ENCODE peak calls at places on chromosomes 1 and 21, in seven cellular contexts. D is AG04449; R is stimulated activated CD8-positive, alpha-beta memory T cell treated with anti-CD3 and anti-CD28 coated beads, Interleukin-7, amount 100 ng/mL, for 1 hour; M is AG04450; Y is body of pancreas; S is T-helper 17 cell; F is MM.1S. A is an unnamed sample.

GRCh38 chr1:205676597-205676996 is 3.7 kb downstream of the SLC45A3 start:
- DNase-seq in M (no peak), Y (no peak), R (no peak), S (no peak), F (no peak), D (no peak), A (no peak)

GRCh38 chr21:44898011-44898493 is 22.6 kb downstream of the ITGB2 start:
- DNase-seq in R (no peak), M (no peak), S (no peak), Y (no peak), F (no peak), D (no peak), A (no peak)

GRCh38 chr1:163085041-163085903 is 16.1 kb downstream of the RGS4 start:
- DNase-seq in Y (no peak), R (no peak), F (no peak), D (no peak), S (no peak), M (no peak), A (peak)

GRCh38 chr1:44884746-44885145 is 41.7 kb upstream of the PTCH2 start:
- DNase-seq in Y (peak), D (no peak), R (no peak), F (no peak), M (no peak), S (no peak), A (no peak)

GRCh38 chr1:25651824-25652741 is 35.5 kb downstream of the MAN1C1 start:
- DNase-seq in S (no peak), F (no peak), Y (no peak), M (no peak), R (no peak), D (no peak), A (no peak)

GRCh38 chr1:95005584-95005983 is 67.2 kb downstream of the ALG14 start:
- DNase-seq in M (no peak), F (no peak), Y (no peak), R (no peak), S (no peak), D (no peak), A (no peak)

GRCh38 chr1:232017057-232017456 is 390.5 kb downstream of the DISC1 start:
- DNase-seq in D (peak), S (no peak), M (peak), R (no peak), Y (no peak), F (no peak), A (peak)

GRCh38 chr1:230309646-230310177 is 116.4 kb downstream of the PGBD5 start:
- DNase-seq in M (no peak), R (no peak), F (no peak), D (no peak), Y (no peak), S (no peak), A (no peak)

GRCh38 chr1:84972377-84972987 is 24.4 kb downstream of the MCOLN2 start:
- DNase-seq in Y (no peak), M (no peak), R (no peak), F (peak), D (no peak), S (no peak), A (no peak)

GRCh38 chr21:33775100-33775828 is 133.0 kb downstream of the ITSN1 start:
- DNase-seq in R (no peak), F (no peak), M (no peak), Y (no peak), D (no peak), S (no peak), A (no peak)

GRCh38 chr1:98053471-98054366 is 132.9 kb upstream of the DPYD start:
- DNase-seq in M (no peak), R (peak), Y (peak), F (peak), S (peak), D (no peak), A (peak)

GRCh38 chr1:109790735-109791494 is 27.2 kb upstream of the EPS8L3 start:
- DNase-seq in M (no peak), D (no peak), S (peak), F (no peak), Y (peak), R (peak), A (peak)

GRCh38 chr1:150479927-150480352 is 7.3 kb upstream of the TARS2 start:
- DNase-seq in D (no peak), F (no peak), S (no peak), R (no peak), M (no peak), Y (no peak), A (no peak)

GRCh38 chr1:21066365-21067012 is 110.2 kb downstream of the EIF4G3 start:
- DNase-seq in Y (no peak), S (no peak), R (no peak), F (no peak), D (no peak), M (no peak), A (no peak)

GRCh38 chr1:53636621-53637171 is 102.3 kb downstream of the GLIS1 start:
- DNase-seq in F (no peak), Y (no peak), D (no peak), R (no peak), M (no peak), S (no peak), A (no peak)

GRCh38 chr1:223531742-223532341 is 133.7 kb downstream of the CAPN8 start:
- DNase-seq in F (peak), M (peak), S (no peak), Y (peak), R (no peak), D (no peak), A (peak)

GRCh38 chr1:37739222-37739621 is 25.7 kb downstream of the EPHA10 start:
- DNase-seq in R (no peak), Y (peak), D (no peak), S (no peak), F (peak), M (no peak), A (no peak)

GRCh38 chr1:9700340-9700739 is 48.8 kb downstream of the PIK3CD start:
- DNase-seq in Y (no peak), D (no peak), M (no peak), S (no peak), R (no peak), F (no peak), A (peak)

GRCh38 chr1:17439250-17440073 is at the start of gene RCC2:
- DNase-seq in D (no peak), R (peak), F (peak), Y (peak), S (peak), M (peak), A (peak)

GRCh38 chr21:45768741-45769049 is 125.2 kb downstream of the PCBP3 start:
- DNase-seq in S (no peak), D (no peak), R (no peak), Y (no peak), M (no peak), F (no peak), A (no peak)

GRCh38 chr1:243316366-243316989 is 60.6 kb downstream of the SDCCAG8 start:
- DNase-seq in R (no peak), M (no peak), D (no peak), Y (no peak), S (no peak), F (no peak), A (no peak)

GRCh38 chr1:119603695-119604094 is 44.4 kb downstream of the ZNF697 start:
- DNase-seq in D (no peak), Y (no peak), S (no peak), F (no peak), R (no peak), M (no peak), A (no peak)

GRCh38 chr1:205147191-205147590 is 25.4 kb upstream of the RBBP5 start:
- DNase-seq in R (no peak), Y (no peak), M (peak), F (no peak), D (peak), S (no peak), A (peak)

GRCh38 chr1:47688161-47688560 is 250.3 kb downstream of the FOXD2 start:
- DNase-seq in R (no peak), S (no peak), M (no peak), Y (no peak), F (no peak), D (no peak), A (no peak)

GRCh38 chr21:25176637-25177412 is 430.5 kb downstream of the MRPL39 start:
- DNase-seq in S (no peak), Y (no peak), R (no peak), M (no peak), D (no peak), F (no peak), A (peak)

GRCh38 chr1:155250633-155251449 is 4.4 kb downstream of the ENTREP3 start:
- DNase-seq in D (no peak), S (peak), F (peak), Y (peak), M (peak), R (peak), A (peak)

GRCh38 chr1:17696417-17697301 is 58.5 kb upstream of the ACTL8 start:
- DNase-seq in S (no peak), R (no peak), F (no peak), Y (no peak), D (peak), M (peak), A (peak)

A was measured in AG10803.